ENCODE peak calls at places on chromosome 21, in seven cellular contexts. A, C, B, S, O, D and G are unnamed samples.

GRCh38 chr21:41726970-41727783 is 39.7 kb downstream of the RIPK4 start:
- DNase-seq in A (no peak), B (peak), S (peak), O (no peak), D (no peak), C (peak), G (peak)

GRCh38 chr21:33127154-33127893 is 57.4 kb downstream of the OLIG1 start:
- DNase-seq in B (peak), D (peak), S (peak), C (peak), O (peak), A (no peak), G (peak)

GRCh38 chr21:44024895-44025353 is 12.8 kb downstream of the TRAPPC10 start:
- DNase-seq in O (no peak), S (peak), A (no peak), D (no peak), B (peak), C (peak), G (peak)

GRCh38 chr21:42232176-42232825 is 13.4 kb downstream of the ABCG1 start:
- DNase-seq in D (no peak), O (peak), C (no peak), B (no peak), S (no peak), A (no peak), G (no peak)

GRCh38 chr21:44065428-44065827 is 41.8 kb upstream of the PWP2 start:
- DNase-seq in D (no peak), O (no peak), B (peak), S (peak), A (no peak), C (peak), G (peak)

GRCh38 chr21:42094811-42095210 is 23.7 kb downstream of the UMODL1 start:
- DNase-seq in B (no peak), C (no peak), O (no peak), S (no peak), D (no peak), A (no peak), G (peak)

GRCh38 chr21:20004353-20004752 is 993.9 kb upstream of the NCAM2 start:
- DNase-seq in C (no peak), A (no peak), B (no peak), O (no peak), D (no peak), S (no peak), G (no peak)

GRCh38 chr21:43865471-43866181 is 603 bp downstream of the AGPAT3 start:
- DNase-seq in C (peak), S (peak), B (peak), O (no peak), D (peak), A (no peak), G (peak)

GRCh38 chr21:42316891-42317290 is 1.7 kb upstream of the TFF3 start:
- DNase-seq in O (no peak), C (no peak), D (peak), B (no peak), A (no peak), S (no peak), G (no peak)

GRCh38 chr21:41529769-41530168 is 21.8 kb upstream of the TMPRSS2 start:
- DNase-seq in C (no peak), B (no peak), S (no peak), D (no peak), A (no peak), O (no peak), G (no peak)

GRCh38 chr21:14734191-14734590 is 188.1 kb upstream of the SAMSN1 start:
- DNase-seq in S (no peak), D (no peak), B (no peak), O (no peak), A (no peak), C (no peak), G (no peak)

GRCh38 chr21:16071082-16071481 is 341.3 kb downstream of the USP25 start:
- DNase-seq in A (no peak), O (no peak), S (no peak), B (peak), C (peak), D (no peak), G (peak)

GRCh38 chr21:26843912-26844257 is 1.3 kb downstream of the ADAMTS1 start:
- DNase-seq in O (no peak), S (peak), C (peak), D (no peak), B (peak), A (no peak), G (peak)

GRCh38 chr21:33651965-33652680 is 9.8 kb downstream of the ITSN1 start:
- DNase-seq in A (no peak), S (no peak), B (no peak), D (no peak), O (no peak), C (no peak), G (no peak)

GRCh38 chr21:33325222-33326067 is 675 bp downstream of the IFNAR1 start:
- DNase-seq in S (peak), D (peak), A (peak), C (peak), B (peak), O (peak), G (peak)

GRCh38 chr21:14213164-14213563 is 2.4 kb upstream of the LIPI start:
- DNase-seq in S (no peak), B (no peak), A (no peak), O (no peak), C (no peak), D (no peak), G (no peak)

GRCh38 chr21:33212159-33212851 is 17.4 kb upstream of the IFNAR2 start:
- DNase-seq in O (peak), C (peak), B (peak), D (no peak), A (peak), S (peak), G (peak)

GRCh38 chr21:42627527-42628289 is 25.7 kb upstream of the PDE9A start:
- DNase-seq in A (no peak), C (no peak), B (no peak), O (no peak), D (no peak), S (no peak), G (no peak)

GRCh38 chr21:42317826-42318746 is 2.9 kb upstream of the TFF3 start:
- DNase-seq in S (no peak), B (no peak), C (no peak), D (peak), O (no peak), A (no peak), G (no peak)

GRCh38 chr21:34670220-34670961 is 1.6 kb downstream of the CLIC6 start:
- DNase-seq in D (peak), C (peak), A (no peak), O (no peak), B (no peak), S (no peak), G (peak)
- H3K4me3 ChIP-seq in D (peak), C (peak), A (peak), O (no peak), B (no peak), S (peak), G (peak)

GRCh38 chr21:21750124-21750825 is 752.1 kb downstream of the NCAM2 start:
- DNase-seq in B (no peak), D (no peak), A (no peak), S (no peak), O (no peak), C (peak), G (no peak)

GRCh38 chr21:21751286-21751685 is 753.1 kb downstream of the NCAM2 start:
- DNase-seq in O (no peak), A (no peak), B (no peak), D (peak), S (no peak), C (no peak), G (no peak)
- TF ChIP-seq CTCF in O (no peak), A (no peak), B (no peak), D (no peak), S (no peak), C (no peak), G (no peak)

GRCh38 chr21:22278366-22278765 is 1280.2 kb downstream of the NCAM2 start:
- DNase-seq in D (no peak), S (no peak), C (no peak), O (no peak), A (no peak), B (no peak), G (no peak)
- H3K4me3 ChIP-seq in D (no peak), S (no peak), C (no peak), O (no peak), A (no peak), B (no peak), G (no peak)

GRCh38 chr21:29219165-29219770 is 79.5 kb upstream of the BACH1 start:
- DNase-seq in S (peak), A (no peak), B (peak), C (peak), O (no peak), D (peak), G (peak)
- TF ChIP-seq CTCF in S (no peak), A (no peak), B (no peak), C (no peak), O (no peak), D (no peak), G (no peak)

DNA sequence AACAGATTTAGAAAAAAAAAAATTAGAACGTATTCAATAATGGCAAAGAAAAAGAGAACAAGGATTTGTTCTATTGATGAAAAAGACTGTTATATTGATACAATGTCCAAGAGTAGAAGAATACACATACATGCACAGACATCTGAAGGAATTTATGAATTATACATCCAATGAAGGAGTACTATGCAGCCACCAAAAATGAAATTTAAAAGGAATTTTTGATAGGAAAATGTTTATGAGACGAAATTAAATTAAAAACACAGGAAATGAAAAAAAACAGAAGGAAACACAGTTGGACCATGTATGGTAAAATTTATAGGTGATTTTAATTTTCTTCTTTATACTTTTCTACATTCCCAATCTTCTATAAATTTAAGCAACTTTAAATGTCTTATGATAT is 110.3 kb downstream of the LTN1 start:
- DNase-seq in B (no peak), A (no peak), S (no peak), O (no peak), C (no peak), D (no peak), G (no peak)
- H3K4me3 ChIP-seq in B (no peak), A (no peak), S (no peak), O (no peak), C (no peak), D (no peak), G (no peak)

GRCh38 chr21:18382141-18382540 is 21.4 kb downstream of the TMPRSS15 start:
- DNase-seq in S (no peak), B (no peak), A (no peak), D (no peak), O (peak), C (no peak), G (no peak)

GRCh38 chr21:18387994-18388393 is 15.6 kb downstream of the TMPRSS15 start:
- DNase-seq in S (no peak), B (no peak), O (peak), A (no peak), C (no peak), D (no peak), G (no peak)

GRCh38 chr21:18384771-18385170 is 18.8 kb downstream of the TMPRSS15 start:
- DNase-seq in O (peak), C (no peak), S (no peak), A (no peak), B (no peak), D (no peak), G (peak)
- TF ChIP-seq CTCF in O (peak), C (no peak), S (no peak), A (peak), B (no peak), D (peak), G (peak)

GRCh38 chr21:29130234-29130993 is at the start of gene MAP3K7CL:
- DNase-seq in C (peak), S (peak), B (peak), O (no peak), A (peak), D (no peak), G (peak)
- H3K4me3 ChIP-seq in C (no peak), S (no peak), B (peak), O (no peak), A (no peak), D (no peak), G (peak)

DNA sequence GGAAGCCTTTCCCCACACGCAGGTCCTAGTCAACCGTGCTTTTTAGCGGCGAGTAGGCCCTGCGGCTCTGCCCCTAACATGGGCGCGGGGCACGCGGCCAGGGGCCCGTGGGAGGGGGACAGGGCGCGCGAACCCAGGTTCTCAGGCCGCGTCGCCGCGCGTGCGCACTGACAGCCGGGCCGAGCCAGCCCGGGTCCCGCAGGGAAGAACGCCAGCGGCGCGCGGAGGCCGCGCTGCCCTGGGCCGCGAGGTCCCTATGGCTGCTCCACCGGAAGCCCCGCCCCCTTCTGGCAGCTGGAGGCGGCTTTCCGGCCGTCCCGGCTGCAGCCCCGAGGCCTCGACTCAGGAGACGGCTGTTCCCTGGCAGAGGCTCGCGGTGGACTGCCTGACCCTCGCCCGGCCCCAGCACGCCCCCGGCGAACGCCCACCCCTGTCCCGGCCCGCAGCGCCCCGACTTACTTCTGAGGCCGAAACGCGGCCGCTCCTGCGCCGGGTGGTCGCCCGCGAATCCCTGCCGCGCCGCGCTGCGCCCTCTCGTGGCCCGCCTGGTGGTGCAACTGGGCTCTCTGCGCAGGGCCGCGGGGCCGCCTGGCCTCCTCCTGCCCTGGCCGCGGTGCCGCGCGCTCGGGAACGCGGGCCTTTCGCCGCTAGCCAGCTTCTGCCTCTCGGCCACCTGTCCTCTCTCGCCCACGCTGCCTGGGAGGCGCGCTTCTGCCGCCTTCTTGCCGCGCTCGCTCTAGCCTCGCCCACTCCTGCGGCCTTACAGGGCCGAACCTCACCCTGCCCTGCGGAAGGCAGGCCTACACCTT is 16.6 kb upstream of the RIPPLY3 start:
- DNase-seq in A (peak), D (peak), S (peak), B (peak), O (peak), C (peak), G (peak)
- TF ChIP-seq CTCF in A (peak), D (peak), S (peak), B (peak), O (peak), C (peak), G (no peak)

DNA sequence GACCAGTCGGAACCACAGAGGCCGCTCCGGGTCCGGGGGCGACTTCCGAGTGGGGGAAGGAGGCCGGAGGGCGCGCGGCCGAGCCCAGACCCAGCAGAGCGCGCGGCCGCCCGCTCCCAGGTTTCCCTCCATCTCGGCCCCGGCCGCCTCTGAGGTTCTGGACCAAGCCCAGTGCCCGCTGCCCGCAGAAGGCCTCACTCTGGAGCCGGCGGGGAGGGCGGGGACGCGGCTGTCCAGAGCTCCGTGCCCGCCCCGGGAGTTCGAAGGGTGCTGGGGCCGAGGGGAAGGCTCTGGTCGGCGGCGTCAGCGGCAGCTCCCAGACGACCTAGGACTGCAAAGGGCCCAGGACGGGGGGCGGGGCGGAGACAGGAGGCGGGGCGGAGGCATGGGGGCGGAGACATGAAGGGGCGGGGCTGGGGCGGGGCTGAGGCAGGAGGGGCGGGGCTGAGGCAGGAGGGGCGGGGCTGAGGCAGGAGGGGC is 48.0 kb upstream of the SLC19A1 start:
- DNase-seq in C (peak), S (peak), D (peak), B (peak), A (no peak), O (peak), G (peak)
- H3K4me3 ChIP-seq in C (peak), S (peak), D (peak), B (peak), A (peak), O (no peak), G (peak)